ENCODE peak calls at places on chromosomes 12 and 14, in four cellular contexts. A is GM12878, B is K562, U is H1. Q is an unnamed sample.

GRCh38 chr12:12441891-12442461 is 85.1 kb downstream of the BORCS5 start:
- DNase-seq in A (no peak), B (peak), U (no peak), Q (peak)

GRCh38 chr14:38887696-38888095 is 215.3 kb downstream of the SEC23A start:
- DNase-seq in A (no peak), B (no peak), U (no peak), Q (no peak)

GRCh38 chr12:31506907-31507306 is 84.0 kb downstream of the DENND5B start:
- DNase-seq in A (no peak), B (no peak), U (no peak), Q (peak)

GRCh38 chr12:52561880-52562449 is 9.0 kb upstream of the KRT71 start:
- DNase-seq in A (no peak), B (peak), U (no peak), Q (no peak)

GRCh38 chr14:72965249-72965648 is 39.0 kb downstream of the DCAF4 start:
- DNase-seq in A (no peak), B (peak), U (no peak), Q (peak)

GRCh38 chr14:91264151-91265150 is 19.9 kb upstream of the GPR68 start:
- DNase-seq in A (no peak), B (peak), U (peak), Q (no peak)

GRCh38 chr12:71663561-71664410 is at the start of the genes THAP2 and ZFC3H1:
- DNase-seq in A (peak), B (peak), U (peak), Q (peak)

GRCh38 chr14:68241862-68242490 is 422.4 kb downstream of the RAD51B start:
- DNase-seq in A (no peak), B (no peak), U (no peak), Q (no peak)

GRCh38 chr12:126247936-126248335 is 1182.7 kb downstream of the AACS start:
- DNase-seq in A (no peak), B (no peak), U (no peak), Q (no peak)

GRCh38 chr12:18139989-18140596 is 50.1 kb upstream of the RERGL start:
- DNase-seq in A (no peak), B (peak), U (no peak), Q (peak)

GRCh38 chr12:66627270-66627987 is 51.4 kb downstream of the GRIP1 start:
- DNase-seq in A (no peak), B (no peak), U (no peak), Q (no peak)

GRCh38 chr12:113226696-113227095 is 5.4 kb downstream of the TPCN1 start:
- DNase-seq in A (no peak), B (no peak), U (no peak), Q (no peak)

GRCh38 chr12:46303039-46303666 is 34.3 kb upstream of the SLC38A1 start:
- DNase-seq in A (peak), B (peak), U (no peak), Q (peak)

GRCh38 chr14:83395321-83395720 is 1861.7 kb upstream of the SEL1L start:
- DNase-seq in A (no peak), B (no peak), U (no peak), Q (peak)

GRCh38 chr12:115172521-115172920 is 488.5 kb upstream of the TBX3 start:
- DNase-seq in A (no peak), B (no peak), U (no peak), Q (peak)

GRCh38 chr14:103155013-103155412 is 31.8 kb downstream of the TNFAIP2 start:
- DNase-seq in A (no peak), B (no peak), U (no peak), Q (peak)

GRCh38 chr12:104055686-104056388 is 5.8 kb upstream of the GLT8D2 start:
- DNase-seq in A (no peak), B (no peak), U (no peak), Q (peak)

GRCh38 chr12:99390707-99391106 is 256.8 kb upstream of the GARIN6 start:
- DNase-seq in A (no peak), B (peak), U (peak), Q (no peak)

GRCh38 chr12:65200007-65200665 is 30.8 kb downstream of the LEMD3 start:
- DNase-seq in A (no peak), B (no peak), U (no peak), Q (peak)

GRCh38 chr14:65373671-65374039 is 38.9 kb upstream of the FUT8 start:
- DNase-seq in A (no peak), B (no peak), U (no peak), Q (no peak)

GRCh38 chr12:120139958-120140357 is 23.4 kb upstream of the RAB35 start:
- DNase-seq in A (no peak), B (no peak), U (no peak), Q (peak)

GRCh38 chr12:73677520-73678291 is 859.9 kb upstream of the ATXN7L3B start:
- DNase-seq in A (no peak), B (no peak), U (no peak), Q (no peak)

GRCh38 chr12:42798811-42799438 is 209.4 kb upstream of the PRICKLE1 start:
- DNase-seq in A (no peak), B (no peak), U (no peak), Q (peak)

GRCh38 chr12:57842342-57843294 is 3.9 kb downstream of the CTDSP2 start:
- DNase-seq in A (no peak), B (peak), U (no peak), Q (peak)

GRCh38 chr14:23430733-23431105 is 4.7 kb downstream of the MYH7 start:
- DNase-seq in A (no peak), B (no peak), U (no peak), Q (no peak)

GRCh38 chr14:74190910-74191575 is 48.2 kb upstream of the VSX2 start:
- DNase-seq in A (no peak), B (no peak), U (no peak), Q (peak)

GRCh38 chr14:54867011-54867410 is 35.6 kb downstream of the GCH1 start:
- DNase-seq in A (no peak), B (no peak), U (no peak), Q (peak)

GRCh38 chr14:106268013-106268727 is 741.8 kb downstream of the TMEM121 start:
- DNase-seq in A (no peak), B (peak), U (no peak), Q (no peak)

GRCh38 chr14:71472281-71472960 is 459.8 kb upstream of the RGS6 start:
- DNase-seq in A (no peak), B (no peak), U (no peak), Q (peak)

GRCh38 chr12:1594295-1595025 is at the start of gene FBXL14:
- DNase-seq in A (no peak), B (peak), U (peak), Q (peak)

GRCh38 chr14:37018571-37019240 is 153.7 kb downstream of the SLC25A21 start:
- DNase-seq in A (no peak), B (no peak), U (no peak), Q (no peak)

GRCh38 chr14:33610121-33610520 is 340.8 kb downstream of the EGLN3 start:
- DNase-seq in A (no peak), B (no peak), U (no peak), Q (no peak)

GRCh38 chr12:42961395-42961794 is 371.8 kb upstream of the PRICKLE1 start:
- DNase-seq in A (no peak), B (no peak), U (no peak), Q (peak)

GRCh38 chr14:76884853-76885276 is 58.7 kb downstream of the LRRC74A start:
- DNase-seq in A (no peak), B (no peak), U (no peak), Q (no peak)

GRCh38 chr14:59511916-59512530 is 27.7 kb downstream of the JKAMP start:
- DNase-seq in A (no peak), B (peak), U (peak), Q (no peak)

GRCh38 chr12:78571953-78572352 is 292.6 kb upstream of the SYT1 start:
- DNase-seq in A (no peak), B (no peak), U (peak), Q (no peak)

GRCh38 chr14:25042362-25043299 is 7.3 kb downstream of the STXBP6 start:
- DNase-seq in A (no peak), B (peak), U (no peak), Q (peak)

GRCh38 chr14:46108228-46108627 is 543.4 kb downstream of the RPL10L start:
- DNase-seq in A (no peak), B (no peak), U (no peak), Q (no peak)

GRCh38 chr12:62291888-62292760 is 31.9 kb downstream of the USP15 start:
- DNase-seq in A (no peak), B (no peak), U (no peak), Q (peak)
- TF ChIP-seq CHD1 in A (no peak), B (no peak), U (no peak), Q (no peak)

GRCh38 chr12:6605425-6606330 is 1.5 kb downstream of the CHD4 start:
- DNase-seq in A (no peak), B (peak), U (peak), Q (peak)
- TF ChIP-seq CHD1 in A (no peak), B (no peak), U (no peak), Q (no peak)

GRCh38 chr12:13973981-13974380 is 7.4 kb downstream of the GRIN2B start:
- DNase-seq in A (no peak), B (no peak), U (no peak), Q (no peak)
- TF ChIP-seq CHD1 in A (no peak), B (no peak), U (no peak), Q (no peak)

DNA sequence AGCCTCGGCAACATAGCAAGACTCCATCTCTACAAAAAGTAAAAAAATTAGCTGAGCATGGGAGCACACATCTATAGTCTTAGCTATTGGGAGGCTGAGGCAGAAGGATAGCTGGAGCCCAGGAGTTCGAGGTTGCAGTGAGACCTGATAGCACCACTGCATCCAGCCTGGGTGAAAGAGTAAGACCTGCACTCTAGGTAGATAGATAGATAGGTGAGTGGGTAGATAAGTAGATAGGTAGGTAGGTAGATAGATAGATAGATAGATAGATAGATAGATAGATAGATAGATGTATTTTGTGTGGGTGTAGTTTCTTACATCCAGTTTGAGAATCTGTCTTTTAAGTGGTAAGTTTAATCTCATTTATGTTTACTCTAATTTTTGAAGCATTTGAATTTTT is 72.8 kb downstream of the IFT81 start:
- DNase-seq in A (no peak), B (no peak), U (no peak), Q (no peak)
- TF ChIP-seq CHD1 in A (no peak), B (no peak), U (no peak), Q (no peak)

DNA sequence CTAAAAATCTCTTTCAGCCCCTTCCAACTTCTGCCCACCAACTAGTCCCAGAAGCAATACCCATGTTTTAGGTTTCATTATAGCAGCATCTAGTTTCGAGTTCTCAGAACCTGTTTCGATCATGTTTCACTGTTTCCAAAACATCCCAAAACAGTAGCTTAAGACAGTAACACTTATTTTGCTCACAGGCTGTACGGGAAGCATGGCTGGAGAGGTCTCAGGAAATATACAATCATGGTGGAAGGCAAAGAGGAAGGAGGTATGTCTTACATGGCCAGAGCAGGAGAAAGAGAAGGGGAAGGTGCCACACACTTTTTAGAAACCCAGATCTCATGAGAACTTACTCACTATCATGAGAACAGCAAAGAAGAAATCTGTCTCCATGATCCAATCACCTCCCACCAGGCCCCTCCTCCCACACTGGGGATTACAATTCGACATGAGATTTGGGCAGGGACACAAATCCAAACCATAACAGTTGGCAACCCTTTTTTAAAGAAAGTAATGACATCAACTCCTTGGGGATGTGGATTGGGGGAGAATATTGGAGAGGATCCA is 270.0 kb upstream of the PLEKHG7 start:
- DNase-seq in A (peak), B (no peak), U (no peak), Q (no peak)
- TF ChIP-seq CHD1 in A (no peak), B (no peak), U (no peak), Q (no peak)

GRCh38 chr12:88684610-88685009 is 104.3 kb upstream of the KITLG start:
- DNase-seq in A (no peak), B (no peak), U (no peak), Q (no peak)
- TF ChIP-seq CHD1 in A (no peak), B (no peak), U (no peak), Q (no peak)

DNA sequence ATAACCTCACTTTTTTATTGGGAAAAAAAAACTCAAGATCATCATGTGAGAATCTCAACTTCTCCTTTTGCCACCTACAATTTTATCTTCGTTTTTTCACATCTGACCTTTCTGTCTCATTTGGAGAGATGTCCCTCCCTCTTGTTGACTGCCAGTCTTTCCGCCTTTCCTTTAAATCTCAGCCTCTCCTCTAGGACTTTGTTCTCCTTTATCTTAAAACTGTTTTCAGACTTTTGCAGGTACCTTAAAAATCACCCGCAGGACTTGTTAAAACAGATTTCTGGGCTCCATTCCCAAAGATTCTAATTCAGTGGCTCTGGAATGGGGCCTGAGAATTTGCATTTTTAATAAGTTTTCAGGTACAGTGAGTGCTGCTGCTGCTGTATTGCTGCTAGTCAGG is 223.2 kb downstream of the NTF3 start:
- DNase-seq in A (no peak), B (no peak), U (no peak), Q (no peak)
- TF ChIP-seq CHD1 in A (no peak), B (no peak), U (no peak), Q (no peak)

GRCh38 chr12:83893101-83893500 is 1019.5 kb downstream of the SLC6A15 start:
- DNase-seq in A (no peak), B (no peak), U (no peak), Q (no peak)

DNA sequence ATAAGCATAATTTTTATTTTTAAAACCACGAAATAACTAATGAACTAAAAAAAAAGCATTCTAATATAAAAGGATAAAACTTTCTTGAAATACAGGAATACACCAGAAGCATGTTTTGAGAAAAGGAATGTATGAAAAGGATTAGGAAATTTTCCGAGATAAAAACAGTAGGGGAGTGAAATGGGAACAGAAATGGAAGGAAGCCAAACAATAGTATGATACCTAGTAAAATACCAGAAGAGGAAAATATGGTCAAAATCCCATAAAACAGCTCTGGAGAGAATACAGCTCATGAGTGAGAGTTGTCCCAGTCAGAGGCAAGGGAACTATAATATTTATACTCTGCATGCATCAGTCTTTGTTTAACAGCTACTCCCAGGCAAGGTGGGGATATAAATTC is 1016.2 kb downstream of the SLC6A15 start:
- DNase-seq in A (no peak), B (no peak), U (no peak), Q (no peak)
- TF ChIP-seq CHD1 in A (no peak), B (no peak), U (no peak), Q (no peak)